ENCODE peak calls at places on chromosomes 1 and 21, in seven cellular contexts. O is stomach; Q is stimulated activated CD4-positive, alpha-beta T cell treated with anti-CD3 and anti-CD28 coated beads, Interleukin-12 subunit alpha, Interleukin-12 subunit beta, amount 100 ng/mL, for 48 hours; X is AG08395; V is memory B cell; L is heart right ventricle; J is myocyte. F is an unnamed sample.

GRCh38 chr1:27116697-27117096 is 38.2 kb downstream of the SLC9A1 start:
- DNase-seq in Q (no peak), J (no peak), L (no peak), O (no peak), V (no peak), X (peak; percentile 44), F (no peak)

GRCh38 chr1:151106891-151107290 is 36.3 kb downstream of the GABPB2 start:
- DNase-seq in X (peak; percentile 43), V (no peak), J (no peak), L (no peak), O (no peak), Q (no peak), F (no peak)

GRCh38 chr1:64363116-64363515 is 106.8 kb upstream of the CACHD1 start:
- DNase-seq in J (no peak), V (no peak), X (no peak), O (no peak), L (no peak), Q (no peak), F (no peak)

GRCh38 chr1:226397955-226398636 is 9.8 kb downstream of the PARP1 start:
- DNase-seq in O (no peak), V (no peak), Q (no peak), J (no peak), L (no peak), X (no peak), F (no peak)

GRCh38 chr21:14267071-14267470 is 51.1 kb downstream of the RBM11 start:
- DNase-seq in X (no peak), V (no peak), L (no peak), J (no peak), Q (no peak), O (no peak), F (no peak)

GRCh38 chr1:228548788-228549187 is 61.6 kb downstream of the RNF187 start:
- DNase-seq in J (no peak), L (no peak), X (no peak), Q (no peak), O (no peak), V (no peak), F (no peak)

GRCh38 chr1:6241887-6242740 is 1.9 kb upstream of the HES3 start:
- DNase-seq in J (no peak), V (no peak), X (no peak), L (no peak), Q (no peak), O (no peak), F (no peak)

GRCh38 chr1:169271094-169271493 is 96.5 kb downstream of the NME7 start:
- DNase-seq in L (no peak), V (no peak), J (no peak), O (no peak), X (no peak), Q (no peak), F (no peak)

GRCh38 chr1:208141793-208142192 is 102.4 kb downstream of the PLXNA2 start:
- DNase-seq in O (no peak), J (no peak), Q (no peak), V (no peak), L (no peak), X (no peak), F (no peak)

GRCh38 chr1:196466656-196467055 is 141.6 kb downstream of the KCNT2 start:
- DNase-seq in Q (no peak), V (no peak), X (peak; percentile 60), L (no peak), J (peak; percentile 52), O (no peak), F (no peak)

GRCh38 chr1:15826810-15827507 is 19.5 kb upstream of the UQCRHL start:
- DNase-seq in Q (no peak), O (no peak), V (no peak), X (no peak), L (no peak), J (no peak), F (no peak)

GRCh38 chr1:22643928-22644327 is 495 bp downstream of the C1QC start:
- DNase-seq in J (no peak), V (no peak), L (no peak), O (no peak), Q (no peak), X (no peak), F (no peak)

GRCh38 chr1:94036721-94037120 is 84.2 kb downstream of the ABCA4 start:
- DNase-seq in X (no peak), V (no peak), J (no peak), Q (no peak), L (no peak), O (no peak), F (no peak)

GRCh38 chr1:22110016-22110415 is 32.9 kb downstream of the WNT4 start:
- DNase-seq in V (no peak), J (no peak), L (no peak), Q (no peak), X (no peak), O (no peak), F (no peak)

GRCh38 chr21:26137379-26138060 is 33.0 kb downstream of the APP start:
- DNase-seq in V (no peak), J (peak; percentile 68), O (no peak), Q (no peak), L (no peak), X (no peak), F (no peak)

GRCh38 chr1:210565316-210565715 is 236.6 kb downstream of the HHAT start:
- DNase-seq in Q (no peak), V (no peak), J (no peak), L (no peak), O (no peak), X (no peak), F (no peak)

GRCh38 chr1:71666609-71667008 is 585.8 kb upstream of the ZRANB2 start:
- DNase-seq in V (no peak), Q (no peak), O (no peak), J (no peak), L (no peak), X (no peak), F (no peak)

GRCh38 chr1:7265771-7266371 is 480.6 kb downstream of the CAMTA1 start:
- DNase-seq in Q (no peak), J (peak; percentile 51), O (peak; percentile 95), X (peak; percentile 80), L (no peak), V (no peak), F (peak; percentile 93)

GRCh38 chr1:17009706-17010105 is 2.0 kb downstream of the ATP13A2 start:
- DNase-seq in J (peak; percentile 82), V (no peak), L (no peak), X (no peak), Q (no peak), O (no peak), F (no peak)

GRCh38 chr1:5522605-5523145 is 469.6 kb downstream of the NPHP4 start:
- DNase-seq in J (no peak), L (no peak), Q (no peak), V (no peak), O (no peak), X (no peak), F (no peak)

GRCh38 chr1:32137111-32137510 is 29.3 kb downstream of the KPNA6 start:
- DNase-seq in V (no peak), J (no peak), Q (no peak), L (no peak), O (no peak), X (no peak), F (no peak)

GRCh38 chr1:184583837-184584236 is 170.8 kb downstream of the EDEM3 start:
- DNase-seq in V (no peak), L (no peak), Q (no peak), J (no peak), O (no peak), X (no peak), F (no peak)

GRCh38 chr1:36134805-36135339 is 9.8 kb upstream of the COL8A2 start:
- DNase-seq in X (peak; percentile 67), O (peak; percentile 55), Q (no peak), L (no peak), J (peak; percentile 65), V (no peak), F (peak; percentile 72)

GRCh38 chr1:8174807-8175206 is 143.1 kb upstream of the SLC45A1 start:
- DNase-seq in L (no peak), Q (no peak), O (peak; percentile 44), J (no peak), X (no peak), V (no peak), F (peak; percentile 25)

GRCh38 chr1:111990878-111991760 is 1.7 kb upstream of the KCND3 start:
- DNase-seq in X (peak; percentile 51), L (peak; percentile 77), J (peak; percentile 26), V (no peak), O (peak; percentile 86), Q (no peak), F (peak; percentile 58)

GRCh38 chr1:168618351-168618750 is 41.9 kb downstream of the XCL1 start:
- DNase-seq in L (no peak), V (no peak), Q (no peak), X (no peak), O (no peak), J (no peak), F (no peak)

GRCh38 chr1:81738902-81739301 is 61.8 kb upstream of the ADGRL2 start:
- DNase-seq in X (no peak), V (no peak), J (no peak), O (no peak), Q (no peak), L (no peak), F (no peak)

GRCh38 chr1:112508242-112509004 is at the start of gene WNT2B:
- DNase-seq in J (no peak), O (peak; percentile 36), V (peak; percentile 58), X (no peak), L (no peak), Q (peak; percentile 27), F (peak; percentile 49)

GRCh38 chr1:90850181-90850924 is 133.3 kb upstream of the BARHL2 start:
- DNase-seq in X (peak; percentile 26), V (peak; percentile 14), O (no peak), Q (no peak), J (peak; percentile 51), L (peak; percentile 17), F (peak; percentile 35)

GRCh38 chr1:202291961-202292712 is 49.6 kb downstream of the UBE2T start:
- DNase-seq in Q (no peak), V (no peak), J (peak; percentile 88), O (no peak), L (peak; percentile 33), X (peak; percentile 96), F (no peak)

GRCh38 chr1:40938393-40938792 is 41.1 kb upstream of the CTPS1 start:
- DNase-seq in X (no peak), Q (no peak), V (no peak), L (no peak), J (no peak), O (no peak), F (no peak)

GRCh38 chr1:225999912-226000337 is 782 bp upstream of the SDE2 start:
- DNase-seq in V (peak; percentile 38), J (no peak), X (no peak), O (no peak), L (no peak), Q (no peak), F (no peak)

GRCh38 chr1:52659356-52659755 is 26.4 kb downstream of the SHISAL2A start:
- DNase-seq in J (no peak), L (no peak), O (no peak), X (no peak), V (no peak), Q (peak; percentile 47), F (no peak)

GRCh38 chr21:16323586-16323985 is 593.8 kb downstream of the USP25 start:
- DNase-seq in V (no peak), L (no peak), X (no peak), J (no peak), O (no peak), Q (no peak), F (no peak)

GRCh38 chr1:244099258-244099930 is 48.3 kb downstream of the ZBTB18 start:
- DNase-seq in Q (no peak), X (no peak), V (no peak), L (no peak), O (no peak), J (no peak), F (no peak)

GRCh38 chr21:46472246-46472645 is 13.6 kb downstream of the DIP2A start:
- DNase-seq in X (no peak), J (no peak), V (no peak), O (no peak), L (no peak), Q (no peak), F (no peak)

GRCh38 chr1:34745666-34746065 is 9.2 kb upstream of the GJB5 start:
- DNase-seq in J (no peak), L (no peak), V (no peak), X (no peak), Q (no peak), O (no peak), F (no peak)

GRCh38 chr1:239125888-239126287 is 260.5 kb upstream of the CHRM3 start:
- DNase-seq in O (no peak), X (no peak), Q (no peak), J (no peak), L (no peak), V (no peak), F (no peak)

F was measured in mucosa of descending colon.